ENCODE peak calls at places on chromosomes 1 and 21, in four cellular contexts. X is lower lobe of right lung; H is activated naive CD8-positive, alpha-beta T cell treated with anti-CD3 and anti-CD28 coated beads, Interleukin-2, amount 10 ng/mL, durations not matched to agents 7 days and 5 days; J is COR-L47. P is an unnamed sample.

GRCh38 chr1:210233495-210234253 is 1.1 kb downstream of the SERTAD4 start:
- DNase-seq in X (peak; percentile 76), J (no peak), H (peak; percentile 39), P (no peak)

GRCh38 chr1:67573481-67573880 is 111.5 kb upstream of the GADD45A start:
- DNase-seq in H (no peak), J (no peak), X (no peak), P (no peak)

GRCh38 chr1:34315974-34316373 is 139.3 kb downstream of the C1orf94 start:
- DNase-seq in J (no peak), X (no peak), H (no peak), P (no peak)

GRCh38 chr1:2991753-2992495 is 29.3 kb upstream of the ACTRT2 start:
- DNase-seq in X (no peak), J (no peak), H (no peak), P (no peak)

GRCh38 chr1:164803366-164803765 is 244.4 kb downstream of the PBX1 start:
- DNase-seq in J (no peak), H (no peak), X (no peak), P (no peak)

GRCh38 chr1:151934048-151934493 is 24.8 kb upstream of the THEM4 start:
- DNase-seq in X (no peak), J (peak; percentile 16), H (no peak), P (peak; percentile 26)

GRCh38 chr1:36481771-36482723 is 666 bp downstream of the CSF3R start:
- DNase-seq in X (no peak), H (no peak), J (no peak), P (no peak)

GRCh38 chr1:203124546-203125317 is 2.8 kb upstream of the ADORA1 start:
- DNase-seq in X (no peak), H (no peak), J (no peak), P (no peak)

GRCh38 chr1:151327903-151328674 is 873 bp upstream of the PI4KB start:
- DNase-seq in J (no peak), H (peak; percentile 49), X (no peak), P (no peak)

GRCh38 chr21:34270406-34270805 is 93.4 kb upstream of the KCNE2 start:
- DNase-seq in H (no peak), X (no peak), J (no peak), P (no peak)

GRCh38 chr1:22539510-22540118 is 23.7 kb upstream of the EPHA8 start:
- DNase-seq in H (no peak), J (no peak), X (no peak), P (no peak)

GRCh38 chr1:196897158-196897828 is 9.4 kb downstream of the CFHR4 start:
- DNase-seq in H (no peak), X (no peak), J (no peak), P (no peak)

GRCh38 chr1:237387144-237387505 is 345.1 kb downstream of the RYR2 start:
- DNase-seq in J (no peak), X (no peak), H (no peak), P (no peak)